ENCODE peak calls at places on chromosomes 5 and 9, in seven cellular contexts. One of them, this sample, is unnamed.

GRCh38 chr5:172791726-172792445 is 20.9 kb upstream of the DUSP1 start:
- DNase-seq in A172: no peak
- DNase-seq in GM20000: no peak
- DNase-seq in HS-27A: no peak
- DNase-seq in iPS DF 19.7: no peak
- DNase-seq in T-cell: no peak
- DNase-seq in effector memory CD8-positive, alpha-beta T cell: no peak
- DNase-seq in this sample: no peak

GRCh38 chr9:21856301-21857094 is 54.1 kb downstream of the MTAP start:
- DNase-seq in A172: no peak
- DNase-seq in GM20000: no peak
- DNase-seq in HS-27A: no peak
- DNase-seq in iPS DF 19.7: no peak
- DNase-seq in T-cell: no peak
- DNase-seq in effector memory CD8-positive, alpha-beta T cell: no peak
- DNase-seq in this sample: peak

GRCh38 chr5:102720954-102721353 is 34.2 kb upstream of the PAM start:
- DNase-seq in A172: no peak
- DNase-seq in GM20000: no peak
- DNase-seq in HS-27A: no peak
- DNase-seq in iPS DF 19.7: no peak
- DNase-seq in T-cell: no peak
- DNase-seq in effector memory CD8-positive, alpha-beta T cell: no peak
- DNase-seq in this sample: no peak

GRCh38 chr5:144567416-144567770 is 396.7 kb downstream of the KCTD16 start:
- DNase-seq in A172: peak
- DNase-seq in GM20000: no peak
- DNase-seq in HS-27A: no peak
- DNase-seq in iPS DF 19.7: no peak
- DNase-seq in T-cell: no peak
- DNase-seq in effector memory CD8-positive, alpha-beta T cell: no peak
- DNase-seq in this sample: no peak

GRCh38 chr5:125198270-125198974 is 452.0 kb upstream of the ZNF608 start:
- DNase-seq in A172: peak
- DNase-seq in GM20000: no peak
- DNase-seq in HS-27A: no peak
- DNase-seq in iPS DF 19.7: no peak
- DNase-seq in T-cell: no peak
- DNase-seq in effector memory CD8-positive, alpha-beta T cell: no peak
- DNase-seq in this sample: no peak

GRCh38 chr5:3265131-3265885 is 330.3 kb upstream of the IRX1 start:
- DNase-seq in A172: no peak
- DNase-seq in GM20000: no peak
- DNase-seq in HS-27A: no peak
- DNase-seq in iPS DF 19.7: no peak
- DNase-seq in T-cell: no peak
- DNase-seq in effector memory CD8-positive, alpha-beta T cell: no peak
- DNase-seq in this sample: no peak

GRCh38 chr5:103475629-103476240 is 86.9 kb downstream of the NUDT12 start:
- DNase-seq in A172: peak
- DNase-seq in GM20000: peak
- DNase-seq in HS-27A: no peak
- DNase-seq in iPS DF 19.7: no peak
- DNase-seq in T-cell: no peak
- DNase-seq in effector memory CD8-positive, alpha-beta T cell: no peak
- DNase-seq in this sample: peak

GRCh38 chr9:113857875-113858274 is 18.2 kb upstream of the ZNF618 start:
- DNase-seq in A172: no peak
- DNase-seq in GM20000: no peak
- DNase-seq in HS-27A: no peak
- DNase-seq in iPS DF 19.7: no peak
- DNase-seq in T-cell: no peak
- DNase-seq in effector memory CD8-positive, alpha-beta T cell: no peak
- DNase-seq in this sample: no peak

GRCh38 chr9:18705763-18706372 is 231.9 kb downstream of the ADAMTSL1 start:
- DNase-seq in A172: no peak
- DNase-seq in GM20000: no peak
- DNase-seq in HS-27A: no peak
- DNase-seq in iPS DF 19.7: no peak
- DNase-seq in T-cell: no peak
- DNase-seq in effector memory CD8-positive, alpha-beta T cell: no peak
- DNase-seq in this sample: no peak

GRCh38 chr5:66669862-66670195 is 73.6 kb downstream of the MAST4 start:
- DNase-seq in A172: no peak
- DNase-seq in GM20000: no peak
- DNase-seq in HS-27A: no peak
- DNase-seq in iPS DF 19.7: no peak
- DNase-seq in T-cell: no peak
- DNase-seq in effector memory CD8-positive, alpha-beta T cell: no peak
- DNase-seq in this sample: no peak

GRCh38 chr9:84780385-84780784 is 110.9 kb downstream of the NTRK2 start:
- DNase-seq in A172: no peak
- DNase-seq in GM20000: no peak
- DNase-seq in HS-27A: no peak
- DNase-seq in iPS DF 19.7: no peak
- DNase-seq in T-cell: no peak
- DNase-seq in effector memory CD8-positive, alpha-beta T cell: no peak
- DNase-seq in this sample: no peak

GRCh38 chr5:88226881-88227450 is 41.7 kb downstream of the TMEM161B start:
- DNase-seq in A172: no peak
- DNase-seq in GM20000: no peak
- DNase-seq in HS-27A: no peak
- DNase-seq in iPS DF 19.7: no peak
- DNase-seq in T-cell: no peak
- DNase-seq in effector memory CD8-positive, alpha-beta T cell: no peak
- DNase-seq in this sample: no peak

GRCh38 chr5:42495908-42496307 is 72.7 kb downstream of the GHR start:
- DNase-seq in A172: no peak
- DNase-seq in GM20000: no peak
- DNase-seq in HS-27A: no peak
- DNase-seq in iPS DF 19.7: no peak
- DNase-seq in T-cell: no peak
- DNase-seq in effector memory CD8-positive, alpha-beta T cell: no peak
- DNase-seq in this sample: no peak

GRCh38 chr5:115306011-115306530 is 9.6 kb upstream of the CCDC112 start:
- DNase-seq in A172: no peak
- DNase-seq in GM20000: no peak
- DNase-seq in HS-27A: no peak
- DNase-seq in iPS DF 19.7: no peak
- DNase-seq in T-cell: no peak
- DNase-seq in effector memory CD8-positive, alpha-beta T cell: no peak
- DNase-seq in this sample: no peak

GRCh38 chr9:5630038-5630507 is 1.2 kb downstream of the RIC1 start:
- DNase-seq in A172: peak
- DNase-seq in GM20000: peak
- DNase-seq in HS-27A: no peak
- DNase-seq in iPS DF 19.7: no peak
- DNase-seq in T-cell: no peak
- DNase-seq in effector memory CD8-positive, alpha-beta T cell: no peak
- DNase-seq in this sample: peak

GRCh38 chr9:95644377-95644776 is 127.6 kb upstream of the PTCH1 start:
- DNase-seq in A172: no peak
- DNase-seq in GM20000: no peak
- DNase-seq in HS-27A: no peak
- DNase-seq in iPS DF 19.7: no peak
- DNase-seq in T-cell: no peak
- DNase-seq in effector memory CD8-positive, alpha-beta T cell: no peak
- DNase-seq in this sample: no peak

GRCh38 chr5:80960531-80961375 is 590 bp downstream of the RASGRF2 start:
- DNase-seq in A172: no peak
- DNase-seq in GM20000: peak
- DNase-seq in HS-27A: no peak
- DNase-seq in iPS DF 19.7: no peak
- DNase-seq in T-cell: peak
- DNase-seq in effector memory CD8-positive, alpha-beta T cell: peak
- DNase-seq in this sample: peak

GRCh38 chr5:104904561-104904960 is 1342.0 kb upstream of the NUDT12 start:
- DNase-seq in A172: no peak
- DNase-seq in GM20000: no peak
- DNase-seq in HS-27A: no peak
- DNase-seq in iPS DF 19.7: no peak
- DNase-seq in T-cell: no peak
- DNase-seq in effector memory CD8-positive, alpha-beta T cell: no peak
- DNase-seq in this sample: no peak

This sample was measured in CD4-positive, CD25-positive, alpha-beta regulatory T cell.